ENCODE peak calls at places on chromosomes 3 and 15, in ten cellular contexts. One of them, this sample, is unnamed.

GRCh38 chr15:79099692-79100091 is 9.1 kb upstream of the RASGRF1 start:
- ATAC-seq in aorta: no peak
- ATAC-seq in activated B cell treated with CpG ODN at 0.5 μM for 24 hours: no peak
- ATAC-seq in heart left ventricle: no peak
- ATAC-seq in Right ventricle myocardium superior: no peak
- ATAC-seq in activated naive CD4-positive, alpha-beta T cell treated with anti-CD3 and anti-CD28 coated beads, Interleukin-2, amount 50 U/mL, for 72 hours: no peak
- ATAC-seq in right cardiac atrium: no peak
- ATAC-seq in sciatic nerve: no peak
- ATAC-seq in HepG2: no peak
- ATAC-seq in body of pancreas: no peak
- ATAC-seq in this sample: no peak

GRCh38 chr15:71386448-71387236 is 271.4 kb downstream of the THSD4 start:
- ATAC-seq in aorta: no peak
- ATAC-seq in activated B cell treated with CpG ODN at 0.5 μM for 24 hours: no peak
- ATAC-seq in heart left ventricle: peak
- ATAC-seq in Right ventricle myocardium superior: peak
- ATAC-seq in activated naive CD4-positive, alpha-beta T cell treated with anti-CD3 and anti-CD28 coated beads, Interleukin-2, amount 50 U/mL, for 72 hours: no peak
- ATAC-seq in right cardiac atrium: no peak
- ATAC-seq in sciatic nerve: no peak
- ATAC-seq in HepG2: no peak
- ATAC-seq in body of pancreas: no peak
- ATAC-seq in this sample: no peak

GRCh38 chr15:55434989-55435825 is 26.9 kb downstream of the PIERCE2 start:
- ATAC-seq in aorta: peak
- ATAC-seq in activated B cell treated with CpG ODN at 0.5 μM for 24 hours: no peak
- ATAC-seq in heart left ventricle: peak
- ATAC-seq in Right ventricle myocardium superior: peak
- ATAC-seq in activated naive CD4-positive, alpha-beta T cell treated with anti-CD3 and anti-CD28 coated beads, Interleukin-2, amount 50 U/mL, for 72 hours: peak
- ATAC-seq in right cardiac atrium: peak
- ATAC-seq in sciatic nerve: peak
- ATAC-seq in HepG2: peak
- ATAC-seq in body of pancreas: no peak
- ATAC-seq in this sample: peak

GRCh38 chr3:155363690-155364070 is 70.2 kb upstream of the STRIT1 start:
- ATAC-seq in aorta: no peak
- ATAC-seq in activated B cell treated with CpG ODN at 0.5 μM for 24 hours: no peak
- ATAC-seq in heart left ventricle: no peak
- ATAC-seq in Right ventricle myocardium superior: no peak
- ATAC-seq in activated naive CD4-positive, alpha-beta T cell treated with anti-CD3 and anti-CD28 coated beads, Interleukin-2, amount 50 U/mL, for 72 hours: no peak
- ATAC-seq in right cardiac atrium: no peak
- ATAC-seq in sciatic nerve: no peak
- ATAC-seq in HepG2: no peak
- ATAC-seq in body of pancreas: no peak
- ATAC-seq in this sample: no peak

GRCh38 chr3:69250014-69250413 is 127.6 kb upstream of the LMOD3 start:
- ATAC-seq in aorta: peak
- ATAC-seq in activated B cell treated with CpG ODN at 0.5 μM for 24 hours: no peak
- ATAC-seq in heart left ventricle: peak
- ATAC-seq in Right ventricle myocardium superior: peak
- ATAC-seq in activated naive CD4-positive, alpha-beta T cell treated with anti-CD3 and anti-CD28 coated beads, Interleukin-2, amount 50 U/mL, for 72 hours: peak
- ATAC-seq in right cardiac atrium: peak
- ATAC-seq in sciatic nerve: peak
- ATAC-seq in HepG2: no peak
- ATAC-seq in body of pancreas: peak
- ATAC-seq in this sample: peak

GRCh38 chr15:85704720-85705119 is 90.0 kb downstream of the KLHL25 start:
- ATAC-seq in aorta: no peak
- ATAC-seq in activated B cell treated with CpG ODN at 0.5 μM for 24 hours: no peak
- ATAC-seq in heart left ventricle: peak
- ATAC-seq in Right ventricle myocardium superior: peak
- ATAC-seq in activated naive CD4-positive, alpha-beta T cell treated with anti-CD3 and anti-CD28 coated beads, Interleukin-2, amount 50 U/mL, for 72 hours: peak
- ATAC-seq in right cardiac atrium: peak
- ATAC-seq in sciatic nerve: peak
- ATAC-seq in HepG2: no peak
- ATAC-seq in body of pancreas: no peak
- ATAC-seq in this sample: no peak

GRCh38 chr15:53197426-53197839 is 407.3 kb upstream of the ONECUT1 start:
- ATAC-seq in aorta: peak
- ATAC-seq in activated B cell treated with CpG ODN at 0.5 μM for 24 hours: no peak
- ATAC-seq in heart left ventricle: peak
- ATAC-seq in Right ventricle myocardium superior: peak
- ATAC-seq in activated naive CD4-positive, alpha-beta T cell treated with anti-CD3 and anti-CD28 coated beads, Interleukin-2, amount 50 U/mL, for 72 hours: no peak
- ATAC-seq in right cardiac atrium: peak
- ATAC-seq in sciatic nerve: peak
- ATAC-seq in HepG2: peak
- ATAC-seq in body of pancreas: peak
- ATAC-seq in this sample: peak

GRCh38 chr3:41441568-41441967 is 242.3 kb downstream of the CTNNB1 start:
- ATAC-seq in aorta: no peak
- ATAC-seq in activated B cell treated with CpG ODN at 0.5 μM for 24 hours: no peak
- ATAC-seq in heart left ventricle: no peak
- ATAC-seq in Right ventricle myocardium superior: no peak
- ATAC-seq in activated naive CD4-positive, alpha-beta T cell treated with anti-CD3 and anti-CD28 coated beads, Interleukin-2, amount 50 U/mL, for 72 hours: no peak
- ATAC-seq in right cardiac atrium: no peak
- ATAC-seq in sciatic nerve: no peak
- ATAC-seq in HepG2: no peak
- ATAC-seq in body of pancreas: no peak
- ATAC-seq in this sample: no peak

GRCh38 chr15:26564354-26564753 is 208.5 kb downstream of the GABRB3 start:
- ATAC-seq in aorta: no peak
- ATAC-seq in activated B cell treated with CpG ODN at 0.5 μM for 24 hours: no peak
- ATAC-seq in heart left ventricle: no peak
- ATAC-seq in Right ventricle myocardium superior: no peak
- ATAC-seq in activated naive CD4-positive, alpha-beta T cell treated with anti-CD3 and anti-CD28 coated beads, Interleukin-2, amount 50 U/mL, for 72 hours: no peak
- ATAC-seq in right cardiac atrium: no peak
- ATAC-seq in sciatic nerve: no peak
- ATAC-seq in HepG2: no peak
- ATAC-seq in body of pancreas: no peak
- ATAC-seq in this sample: no peak

GRCh38 chr3:141335531-141336042 is 32.7 kb upstream of the ZBTB38 start:
- ATAC-seq in aorta: no peak
- ATAC-seq in activated B cell treated with CpG ODN at 0.5 μM for 24 hours: no peak
- ATAC-seq in heart left ventricle: no peak
- ATAC-seq in Right ventricle myocardium superior: no peak
- ATAC-seq in activated naive CD4-positive, alpha-beta T cell treated with anti-CD3 and anti-CD28 coated beads, Interleukin-2, amount 50 U/mL, for 72 hours: no peak
- ATAC-seq in right cardiac atrium: peak
- ATAC-seq in sciatic nerve: no peak
- ATAC-seq in HepG2: no peak
- ATAC-seq in body of pancreas: no peak
- ATAC-seq in this sample: no peak

GRCh38 chr15:48720646-48721045 is 75.1 kb upstream of the FBN1 start:
- ATAC-seq in aorta: no peak
- ATAC-seq in activated B cell treated with CpG ODN at 0.5 μM for 24 hours: no peak
- ATAC-seq in heart left ventricle: no peak
- ATAC-seq in Right ventricle myocardium superior: peak
- ATAC-seq in activated naive CD4-positive, alpha-beta T cell treated with anti-CD3 and anti-CD28 coated beads, Interleukin-2, amount 50 U/mL, for 72 hours: no peak
- ATAC-seq in right cardiac atrium: no peak
- ATAC-seq in sciatic nerve: no peak
- ATAC-seq in HepG2: no peak
- ATAC-seq in body of pancreas: no peak
- ATAC-seq in this sample: no peak

GRCh38 chr3:126456766-126457388 is 18.8 kb downstream of the ZXDC start:
- ATAC-seq in aorta: no peak
- ATAC-seq in activated B cell treated with CpG ODN at 0.5 μM for 24 hours: no peak
- ATAC-seq in heart left ventricle: no peak
- ATAC-seq in Right ventricle myocardium superior: no peak
- ATAC-seq in activated naive CD4-positive, alpha-beta T cell treated with anti-CD3 and anti-CD28 coated beads, Interleukin-2, amount 50 U/mL, for 72 hours: no peak
- ATAC-seq in right cardiac atrium: no peak
- ATAC-seq in sciatic nerve: no peak
- ATAC-seq in HepG2: peak
- ATAC-seq in body of pancreas: no peak
- ATAC-seq in this sample: no peak

GRCh38 chr3:196553551-196553950 is 14.8 kb downstream of the WDR53 start:
- ATAC-seq in aorta: no peak
- ATAC-seq in activated B cell treated with CpG ODN at 0.5 μM for 24 hours: no peak
- ATAC-seq in heart left ventricle: no peak
- ATAC-seq in Right ventricle myocardium superior: no peak
- ATAC-seq in activated naive CD4-positive, alpha-beta T cell treated with anti-CD3 and anti-CD28 coated beads, Interleukin-2, amount 50 U/mL, for 72 hours: no peak
- ATAC-seq in right cardiac atrium: no peak
- ATAC-seq in sciatic nerve: no peak
- ATAC-seq in HepG2: no peak
- ATAC-seq in body of pancreas: no peak
- ATAC-seq in this sample: no peak

GRCh38 chr3:84836961-84837360 is 121.8 kb upstream of the CADM2 start:
- ATAC-seq in aorta: no peak
- ATAC-seq in activated B cell treated with CpG ODN at 0.5 μM for 24 hours: no peak
- ATAC-seq in heart left ventricle: no peak
- ATAC-seq in Right ventricle myocardium superior: no peak
- ATAC-seq in activated naive CD4-positive, alpha-beta T cell treated with anti-CD3 and anti-CD28 coated beads, Interleukin-2, amount 50 U/mL, for 72 hours: no peak
- ATAC-seq in right cardiac atrium: no peak
- ATAC-seq in sciatic nerve: no peak
- ATAC-seq in HepG2: peak
- ATAC-seq in body of pancreas: peak
- ATAC-seq in this sample: no peak

GRCh38 chr3:56980798-56981390 is 79.6 kb upstream of the SPATA12 start:
- ATAC-seq in aorta: peak
- ATAC-seq in activated B cell treated with CpG ODN at 0.5 μM for 24 hours: no peak
- ATAC-seq in heart left ventricle: peak
- ATAC-seq in Right ventricle myocardium superior: peak
- ATAC-seq in activated naive CD4-positive, alpha-beta T cell treated with anti-CD3 and anti-CD28 coated beads, Interleukin-2, amount 50 U/mL, for 72 hours: peak
- ATAC-seq in right cardiac atrium: peak
- ATAC-seq in sciatic nerve: no peak
- ATAC-seq in HepG2: no peak
- ATAC-seq in body of pancreas: peak
- ATAC-seq in this sample: peak

GRCh38 chr3:118938183-118938961 is 96.3 kb downstream of the IGSF11 start:
- ATAC-seq in aorta: no peak
- ATAC-seq in activated B cell treated with CpG ODN at 0.5 μM for 24 hours: no peak
- ATAC-seq in heart left ventricle: no peak
- ATAC-seq in Right ventricle myocardium superior: no peak
- ATAC-seq in activated naive CD4-positive, alpha-beta T cell treated with anti-CD3 and anti-CD28 coated beads, Interleukin-2, amount 50 U/mL, for 72 hours: peak
- ATAC-seq in right cardiac atrium: no peak
- ATAC-seq in sciatic nerve: no peak
- ATAC-seq in HepG2: no peak
- ATAC-seq in body of pancreas: no peak
- ATAC-seq in this sample: no peak

GRCh38 chr3:39413691-39414420 is 7.3 kb downstream of the RPSA start:
- ATAC-seq in aorta: no peak
- ATAC-seq in activated B cell treated with CpG ODN at 0.5 μM for 24 hours: peak
- ATAC-seq in heart left ventricle: peak
- ATAC-seq in Right ventricle myocardium superior: no peak
- ATAC-seq in activated naive CD4-positive, alpha-beta T cell treated with anti-CD3 and anti-CD28 coated beads, Interleukin-2, amount 50 U/mL, for 72 hours: peak
- ATAC-seq in right cardiac atrium: peak
- ATAC-seq in sciatic nerve: no peak
- ATAC-seq in HepG2: peak
- ATAC-seq in body of pancreas: no peak
- ATAC-seq in this sample: peak

GRCh38 chr15:60079210-60079609 is 75.1 kb downstream of the FOXB1 start:
- ATAC-seq in aorta: no peak
- ATAC-seq in activated B cell treated with CpG ODN at 0.5 μM for 24 hours: no peak
- ATAC-seq in heart left ventricle: no peak
- ATAC-seq in Right ventricle myocardium superior: no peak
- ATAC-seq in activated naive CD4-positive, alpha-beta T cell treated with anti-CD3 and anti-CD28 coated beads, Interleukin-2, amount 50 U/mL, for 72 hours: no peak
- ATAC-seq in right cardiac atrium: no peak
- ATAC-seq in sciatic nerve: no peak
- ATAC-seq in HepG2: peak
- ATAC-seq in body of pancreas: no peak
- ATAC-seq in this sample: no peak

GRCh38 chr3:57832925-57833324 is 76.8 kb downstream of the SLMAP start:
- ATAC-seq in aorta: no peak
- ATAC-seq in activated B cell treated with CpG ODN at 0.5 μM for 24 hours: no peak
- ATAC-seq in heart left ventricle: no peak
- ATAC-seq in Right ventricle myocardium superior: no peak
- ATAC-seq in activated naive CD4-positive, alpha-beta T cell treated with anti-CD3 and anti-CD28 coated beads, Interleukin-2, amount 50 U/mL, for 72 hours: no peak
- ATAC-seq in right cardiac atrium: no peak
- ATAC-seq in sciatic nerve: no peak
- ATAC-seq in HepG2: no peak
- ATAC-seq in body of pancreas: no peak
- ATAC-seq in this sample: no peak

GRCh38 chr3:264394-265156 is 68.0 kb downstream of the CHL1 start:
- ATAC-seq in aorta: no peak
- ATAC-seq in activated B cell treated with CpG ODN at 0.5 μM for 24 hours: no peak
- ATAC-seq in heart left ventricle: no peak
- ATAC-seq in Right ventricle myocardium superior: no peak
- ATAC-seq in activated naive CD4-positive, alpha-beta T cell treated with anti-CD3 and anti-CD28 coated beads, Interleukin-2, amount 50 U/mL, for 72 hours: no peak
- ATAC-seq in right cardiac atrium: no peak
- ATAC-seq in sciatic nerve: peak
- ATAC-seq in HepG2: peak
- ATAC-seq in body of pancreas: peak
- ATAC-seq in this sample: no peak

GRCh38 chr3:88003115-88003755 is 55.6 kb downstream of the CGGBP1 start:
- ATAC-seq in aorta: no peak
- ATAC-seq in activated B cell treated with CpG ODN at 0.5 μM for 24 hours: no peak
- ATAC-seq in heart left ventricle: no peak
- ATAC-seq in Right ventricle myocardium superior: peak
- ATAC-seq in activated naive CD4-positive, alpha-beta T cell treated with anti-CD3 and anti-CD28 coated beads, Interleukin-2, amount 50 U/mL, for 72 hours: no peak
- ATAC-seq in right cardiac atrium: no peak
- ATAC-seq in sciatic nerve: no peak
- ATAC-seq in HepG2: peak
- ATAC-seq in body of pancreas: peak
- ATAC-seq in this sample: no peak

GRCh38 chr15:90552162-90552928 is 22.6 kb downstream of the CRTC3 start:
- ATAC-seq in aorta: peak
- ATAC-seq in activated B cell treated with CpG ODN at 0.5 μM for 24 hours: no peak
- ATAC-seq in heart left ventricle: peak
- ATAC-seq in Right ventricle myocardium superior: peak
- ATAC-seq in activated naive CD4-positive, alpha-beta T cell treated with anti-CD3 and anti-CD28 coated beads, Interleukin-2, amount 50 U/mL, for 72 hours: no peak
- ATAC-seq in right cardiac atrium: peak
- ATAC-seq in sciatic nerve: peak
- ATAC-seq in HepG2: no peak
- ATAC-seq in body of pancreas: peak
- ATAC-seq in this sample: no peak

GRCh38 chr3:50264389-50264963 is 4.5 kb upstream of the SEMA3B start:
- ATAC-seq in aorta: peak
- ATAC-seq in activated B cell treated with CpG ODN at 0.5 μM for 24 hours: no peak
- ATAC-seq in heart left ventricle: peak
- ATAC-seq in Right ventricle myocardium superior: peak
- ATAC-seq in activated naive CD4-positive, alpha-beta T cell treated with anti-CD3 and anti-CD28 coated beads, Interleukin-2, amount 50 U/mL, for 72 hours: no peak
- ATAC-seq in right cardiac atrium: peak
- ATAC-seq in sciatic nerve: peak
- ATAC-seq in HepG2: peak
- ATAC-seq in body of pancreas: peak
- ATAC-seq in this sample: no peak

GRCh38 chr15:31024330-31024729 is 32.9 kb upstream of the MTMR10 start:
- ATAC-seq in aorta: no peak
- ATAC-seq in activated B cell treated with CpG ODN at 0.5 μM for 24 hours: no peak
- ATAC-seq in heart left ventricle: peak
- ATAC-seq in Right ventricle myocardium superior: no peak
- ATAC-seq in activated naive CD4-positive, alpha-beta T cell treated with anti-CD3 and anti-CD28 coated beads, Interleukin-2, amount 50 U/mL, for 72 hours: no peak
- ATAC-seq in right cardiac atrium: peak
- ATAC-seq in sciatic nerve: peak
- ATAC-seq in HepG2: peak
- ATAC-seq in body of pancreas: peak
- ATAC-seq in this sample: no peak

GRCh38 chr3:196976891-196977420 is 8.3 kb upstream of the PIGZ start:
- ATAC-seq in aorta: no peak
- ATAC-seq in activated B cell treated with CpG ODN at 0.5 μM for 24 hours: no peak
- ATAC-seq in heart left ventricle: no peak
- ATAC-seq in Right ventricle myocardium superior: no peak
- ATAC-seq in activated naive CD4-positive, alpha-beta T cell treated with anti-CD3 and anti-CD28 coated beads, Interleukin-2, amount 50 U/mL, for 72 hours: no peak
- ATAC-seq in right cardiac atrium: no peak
- ATAC-seq in sciatic nerve: no peak
- ATAC-seq in HepG2: no peak
- ATAC-seq in body of pancreas: no peak
- ATAC-seq in this sample: no peak

GRCh38 chr15:77059761-77060345 is 11.1 kb downstream of the TSPAN3 start:
- ATAC-seq in aorta: no peak
- ATAC-seq in activated B cell treated with CpG ODN at 0.5 μM for 24 hours: peak
- ATAC-seq in heart left ventricle: peak
- ATAC-seq in Right ventricle myocardium superior: no peak
- ATAC-seq in activated naive CD4-positive, alpha-beta T cell treated with anti-CD3 and anti-CD28 coated beads, Interleukin-2, amount 50 U/mL, for 72 hours: no peak
- ATAC-seq in right cardiac atrium: no peak
- ATAC-seq in sciatic nerve: no peak
- ATAC-seq in HepG2: no peak
- ATAC-seq in body of pancreas: no peak
- ATAC-seq in this sample: no peak